ENCODE peak calls at places on chromosome 14, in nine cellular contexts. One of them, this sample, is unnamed.

GRCh38 chr14:101294136-101294535 is 267.2 kb upstream of the DIO3 start:
- DNase-seq in OCI-LY7: no peak
- DNase-seq in stimulated activated naive CD4-positive, alpha-beta T cell: no peak
- DNase-seq in activated CD8-positive, alpha-beta memory T cell treated with anti-CD3 and anti-CD28 coated beads, Interleukin-2, amount 50 U/mL, for 48 hours: no peak
- DNase-seq in dermis microvascular lymphatic vessel endothelial cell: no peak
- DNase-seq in NCI-H748 treated with DMSO at 0.1 percent for 48 hours: no peak
- DNase-seq in activated T-helper 1 cell treated with anti-CD3 and anti-CD28 coated beads, Interleukin-2, amount 50 U/mL, for 16 hours: no peak
- DNase-seq in NCI-H1436: no peak
- DNase-seq in GM20000: no peak
- DNase-seq in this sample: no peak

GRCh38 chr14:41607966-41608663 is 1.4 kb downstream of the LRFN5 start:
- DNase-seq in GM20000: no peak
- DNase-seq in OCI-LY7: no peak
- DNase-seq in NCI-H748 treated with DMSO at 0.1 percent for 48 hours: peak; percentile 54
- DNase-seq in activated T-helper 1 cell treated with anti-CD3 and anti-CD28 coated beads, Interleukin-2, amount 50 U/mL, for 16 hours: no peak
- DNase-seq in dermis microvascular lymphatic vessel endothelial cell: no peak
- DNase-seq in activated CD8-positive, alpha-beta memory T cell treated with anti-CD3 and anti-CD28 coated beads, Interleukin-2, amount 50 U/mL, for 48 hours: peak; percentile 48
- DNase-seq in stimulated activated naive CD4-positive, alpha-beta T cell: no peak
- DNase-seq in NCI-H1436: no peak
- DNase-seq in this sample: no peak

GRCh38 chr14:91996951-91997371 is 42.9 kb downstream of the TRIP11 start:
- DNase-seq in GM20000: peak; percentile 22
- DNase-seq in dermis microvascular lymphatic vessel endothelial cell: peak; percentile 67
- DNase-seq in OCI-LY7: peak; percentile 66
- DNase-seq in NCI-H748 treated with DMSO at 0.1 percent for 48 hours: peak; percentile 32
- DNase-seq in NCI-H1436: peak; percentile 83
- DNase-seq in stimulated activated naive CD4-positive, alpha-beta T cell: peak; percentile 8
- DNase-seq in activated T-helper 1 cell treated with anti-CD3 and anti-CD28 coated beads, Interleukin-2, amount 50 U/mL, for 16 hours: no peak
- DNase-seq in activated CD8-positive, alpha-beta memory T cell treated with anti-CD3 and anti-CD28 coated beads, Interleukin-2, amount 50 U/mL, for 48 hours: no peak
- DNase-seq in this sample: peak; percentile 33

GRCh38 chr14:33589334-33589733 is 361.5 kb downstream of the EGLN3 start:
- DNase-seq in stimulated activated naive CD4-positive, alpha-beta T cell: no peak
- DNase-seq in NCI-H748 treated with DMSO at 0.1 percent for 48 hours: no peak
- DNase-seq in dermis microvascular lymphatic vessel endothelial cell: no peak
- DNase-seq in GM20000: no peak
- DNase-seq in activated T-helper 1 cell treated with anti-CD3 and anti-CD28 coated beads, Interleukin-2, amount 50 U/mL, for 16 hours: no peak
- DNase-seq in OCI-LY7: no peak
- DNase-seq in NCI-H1436: no peak
- DNase-seq in activated CD8-positive, alpha-beta memory T cell treated with anti-CD3 and anti-CD28 coated beads, Interleukin-2, amount 50 U/mL, for 48 hours: no peak
- DNase-seq in this sample: no peak

GRCh38 chr14:90513151-90514014 is 116.6 kb downstream of the CALM1 start:
- DNase-seq in activated T-helper 1 cell treated with anti-CD3 and anti-CD28 coated beads, Interleukin-2, amount 50 U/mL, for 16 hours: no peak
- DNase-seq in NCI-H748 treated with DMSO at 0.1 percent for 48 hours: peak; percentile 96
- DNase-seq in stimulated activated naive CD4-positive, alpha-beta T cell: no peak
- DNase-seq in activated CD8-positive, alpha-beta memory T cell treated with anti-CD3 and anti-CD28 coated beads, Interleukin-2, amount 50 U/mL, for 48 hours: no peak
- DNase-seq in GM20000: no peak
- DNase-seq in OCI-LY7: no peak
- DNase-seq in dermis microvascular lymphatic vessel endothelial cell: no peak
- DNase-seq in NCI-H1436: peak; percentile 93
- DNase-seq in this sample: peak; percentile 56

GRCh38 chr14:55938249-55938791 is 179.9 kb upstream of the PELI2 start:
- DNase-seq in NCI-H1436: no peak
- DNase-seq in dermis microvascular lymphatic vessel endothelial cell: no peak
- DNase-seq in activated T-helper 1 cell treated with anti-CD3 and anti-CD28 coated beads, Interleukin-2, amount 50 U/mL, for 16 hours: no peak
- DNase-seq in NCI-H748 treated with DMSO at 0.1 percent for 48 hours: no peak
- DNase-seq in OCI-LY7: no peak
- DNase-seq in activated CD8-positive, alpha-beta memory T cell treated with anti-CD3 and anti-CD28 coated beads, Interleukin-2, amount 50 U/mL, for 48 hours: no peak
- DNase-seq in stimulated activated naive CD4-positive, alpha-beta T cell: no peak
- DNase-seq in GM20000: no peak
- DNase-seq in this sample: no peak

GRCh38 chr14:51304428-51304827 is 64.4 kb downstream of the TMX1 start:
- DNase-seq in activated T-helper 1 cell treated with anti-CD3 and anti-CD28 coated beads, Interleukin-2, amount 50 U/mL, for 16 hours: no peak
- DNase-seq in dermis microvascular lymphatic vessel endothelial cell: no peak
- DNase-seq in NCI-H748 treated with DMSO at 0.1 percent for 48 hours: no peak
- DNase-seq in OCI-LY7: no peak
- DNase-seq in activated CD8-positive, alpha-beta memory T cell treated with anti-CD3 and anti-CD28 coated beads, Interleukin-2, amount 50 U/mL, for 48 hours: no peak
- DNase-seq in GM20000: no peak
- DNase-seq in NCI-H1436: no peak
- DNase-seq in stimulated activated naive CD4-positive, alpha-beta T cell: no peak
- DNase-seq in this sample: no peak

GRCh38 chr14:59463773-59464650 is 1.2 kb downstream of the GPR135 start:
- DNase-seq in GM20000: peak; percentile 14
- DNase-seq in OCI-LY7: no peak
- DNase-seq in stimulated activated naive CD4-positive, alpha-beta T cell: no peak
- DNase-seq in activated CD8-positive, alpha-beta memory T cell treated with anti-CD3 and anti-CD28 coated beads, Interleukin-2, amount 50 U/mL, for 48 hours: peak; percentile 69
- DNase-seq in activated T-helper 1 cell treated with anti-CD3 and anti-CD28 coated beads, Interleukin-2, amount 50 U/mL, for 16 hours: peak; percentile 13
- DNase-seq in NCI-H1436: no peak
- DNase-seq in dermis microvascular lymphatic vessel endothelial cell: no peak
- DNase-seq in NCI-H748 treated with DMSO at 0.1 percent for 48 hours: peak; percentile 36
- DNase-seq in this sample: no peak

GRCh38 chr14:40909906-40910305 is 696.8 kb upstream of the LRFN5 start:
- DNase-seq in OCI-LY7: no peak
- DNase-seq in activated CD8-positive, alpha-beta memory T cell treated with anti-CD3 and anti-CD28 coated beads, Interleukin-2, amount 50 U/mL, for 48 hours: no peak
- DNase-seq in activated T-helper 1 cell treated with anti-CD3 and anti-CD28 coated beads, Interleukin-2, amount 50 U/mL, for 16 hours: no peak
- DNase-seq in NCI-H748 treated with DMSO at 0.1 percent for 48 hours: no peak
- DNase-seq in stimulated activated naive CD4-positive, alpha-beta T cell: no peak
- DNase-seq in NCI-H1436: no peak
- DNase-seq in GM20000: no peak
- DNase-seq in dermis microvascular lymphatic vessel endothelial cell: no peak
- DNase-seq in this sample: no peak

GRCh38 chr14:44396226-44396625 is 110.9 kb downstream of the FSCB start:
- DNase-seq in dermis microvascular lymphatic vessel endothelial cell: no peak
- DNase-seq in NCI-H1436: no peak
- DNase-seq in NCI-H748 treated with DMSO at 0.1 percent for 48 hours: peak; percentile 65
- DNase-seq in stimulated activated naive CD4-positive, alpha-beta T cell: no peak
- DNase-seq in activated T-helper 1 cell treated with anti-CD3 and anti-CD28 coated beads, Interleukin-2, amount 50 U/mL, for 16 hours: no peak
- DNase-seq in GM20000: no peak
- DNase-seq in activated CD8-positive, alpha-beta memory T cell treated with anti-CD3 and anti-CD28 coated beads, Interleukin-2, amount 50 U/mL, for 48 hours: no peak
- DNase-seq in OCI-LY7: no peak
- DNase-seq in this sample: no peak

GRCh38 chr14:28763914-28764848 is 2.4 kb upstream of the FOXG1 start:
- DNase-seq in NCI-H748 treated with DMSO at 0.1 percent for 48 hours: no peak
- DNase-seq in activated T-helper 1 cell treated with anti-CD3 and anti-CD28 coated beads, Interleukin-2, amount 50 U/mL, for 16 hours: no peak
- DNase-seq in OCI-LY7: no peak
- DNase-seq in GM20000: no peak
- DNase-seq in dermis microvascular lymphatic vessel endothelial cell: no peak
- DNase-seq in NCI-H1436: peak; percentile 36
- DNase-seq in stimulated activated naive CD4-positive, alpha-beta T cell: no peak
- DNase-seq in activated CD8-positive, alpha-beta memory T cell treated with anti-CD3 and anti-CD28 coated beads, Interleukin-2, amount 50 U/mL, for 48 hours: no peak
- DNase-seq in this sample: no peak

GRCh38 chr14:93018401-93018800 is 95.5 kb downstream of the CHGA start:
- DNase-seq in OCI-LY7: no peak
- DNase-seq in stimulated activated naive CD4-positive, alpha-beta T cell: no peak
- DNase-seq in activated T-helper 1 cell treated with anti-CD3 and anti-CD28 coated beads, Interleukin-2, amount 50 U/mL, for 16 hours: no peak
- DNase-seq in activated CD8-positive, alpha-beta memory T cell treated with anti-CD3 and anti-CD28 coated beads, Interleukin-2, amount 50 U/mL, for 48 hours: no peak
- DNase-seq in dermis microvascular lymphatic vessel endothelial cell: no peak
- DNase-seq in GM20000: no peak
- DNase-seq in NCI-H748 treated with DMSO at 0.1 percent for 48 hours: no peak
- DNase-seq in NCI-H1436: no peak
- DNase-seq in this sample: no peak

GRCh38 chr14:84028205-84028604 is 1501.7 kb upstream of the FLRT2 start:
- DNase-seq in GM20000: no peak
- DNase-seq in NCI-H748 treated with DMSO at 0.1 percent for 48 hours: no peak
- DNase-seq in stimulated activated naive CD4-positive, alpha-beta T cell: no peak
- DNase-seq in OCI-LY7: no peak
- DNase-seq in activated CD8-positive, alpha-beta memory T cell treated with anti-CD3 and anti-CD28 coated beads, Interleukin-2, amount 50 U/mL, for 48 hours: no peak
- DNase-seq in NCI-H1436: no peak
- DNase-seq in activated T-helper 1 cell treated with anti-CD3 and anti-CD28 coated beads, Interleukin-2, amount 50 U/mL, for 16 hours: no peak
- DNase-seq in dermis microvascular lymphatic vessel endothelial cell: no peak
- DNase-seq in this sample: no peak

GRCh38 chr14:23950411-23951135 is 3.0 kb upstream of the DHRS4 start:
- DNase-seq in NCI-H1436: no peak
- DNase-seq in activated T-helper 1 cell treated with anti-CD3 and anti-CD28 coated beads, Interleukin-2, amount 50 U/mL, for 16 hours: no peak
- DNase-seq in GM20000: no peak
- DNase-seq in stimulated activated naive CD4-positive, alpha-beta T cell: no peak
- DNase-seq in OCI-LY7: no peak
- DNase-seq in NCI-H748 treated with DMSO at 0.1 percent for 48 hours: no peak
- DNase-seq in activated CD8-positive, alpha-beta memory T cell treated with anti-CD3 and anti-CD28 coated beads, Interleukin-2, amount 50 U/mL, for 48 hours: no peak
- DNase-seq in dermis microvascular lymphatic vessel endothelial cell: no peak
- DNase-seq in this sample: no peak

GRCh38 chr14:93892923-93893549 is 34.1 kb upstream of the FAM181A start:
- DNase-seq in OCI-LY7: peak; percentile 66
- DNase-seq in GM20000: peak; percentile 73
- DNase-seq in activated CD8-positive, alpha-beta memory T cell treated with anti-CD3 and anti-CD28 coated beads, Interleukin-2, amount 50 U/mL, for 48 hours: peak; percentile 96
- DNase-seq in NCI-H1436: peak; percentile 5
- DNase-seq in NCI-H748 treated with DMSO at 0.1 percent for 48 hours: peak; percentile 26
- DNase-seq in dermis microvascular lymphatic vessel endothelial cell: peak; percentile 44
- DNase-seq in stimulated activated naive CD4-positive, alpha-beta T cell: peak; percentile 20
- DNase-seq in activated T-helper 1 cell treated with anti-CD3 and anti-CD28 coated beads, Interleukin-2, amount 50 U/mL, for 16 hours: peak; percentile 44
- DNase-seq in this sample: peak; percentile 52

GRCh38 chr14:74290415-74290814 is 12.3 kb downstream of the ABCD4 start:
- DNase-seq in stimulated activated naive CD4-positive, alpha-beta T cell: no peak
- DNase-seq in dermis microvascular lymphatic vessel endothelial cell: peak; percentile 21
- DNase-seq in activated T-helper 1 cell treated with anti-CD3 and anti-CD28 coated beads, Interleukin-2, amount 50 U/mL, for 16 hours: no peak
- DNase-seq in NCI-H748 treated with DMSO at 0.1 percent for 48 hours: no peak
- DNase-seq in NCI-H1436: no peak
- DNase-seq in activated CD8-positive, alpha-beta memory T cell treated with anti-CD3 and anti-CD28 coated beads, Interleukin-2, amount 50 U/mL, for 48 hours: no peak
- DNase-seq in OCI-LY7: peak; percentile 50
- DNase-seq in GM20000: no peak
- DNase-seq in this sample: no peak

GRCh38 chr14:52701223-52701622 is 5.8 kb upstream of the PSMC6 start:
- DNase-seq in dermis microvascular lymphatic vessel endothelial cell: peak; percentile 34
- DNase-seq in activated CD8-positive, alpha-beta memory T cell treated with anti-CD3 and anti-CD28 coated beads, Interleukin-2, amount 50 U/mL, for 48 hours: no peak
- DNase-seq in NCI-H748 treated with DMSO at 0.1 percent for 48 hours: no peak
- DNase-seq in GM20000: no peak
- DNase-seq in OCI-LY7: no peak
- DNase-seq in activated T-helper 1 cell treated with anti-CD3 and anti-CD28 coated beads, Interleukin-2, amount 50 U/mL, for 16 hours: no peak
- DNase-seq in NCI-H1436: no peak
- DNase-seq in stimulated activated naive CD4-positive, alpha-beta T cell: no peak
- DNase-seq in this sample: no peak

GRCh38 chr14:20790439-20791116 is 9.5 kb downstream of the RNASE6 start:
- DNase-seq in activated CD8-positive, alpha-beta memory T cell treated with anti-CD3 and anti-CD28 coated beads, Interleukin-2, amount 50 U/mL, for 48 hours: no peak
- DNase-seq in dermis microvascular lymphatic vessel endothelial cell: no peak
- DNase-seq in GM20000: no peak
- DNase-seq in NCI-H748 treated with DMSO at 0.1 percent for 48 hours: no peak
- DNase-seq in OCI-LY7: no peak
- DNase-seq in NCI-H1436: no peak
- DNase-seq in activated T-helper 1 cell treated with anti-CD3 and anti-CD28 coated beads, Interleukin-2, amount 50 U/mL, for 16 hours: no peak
- DNase-seq in stimulated activated naive CD4-positive, alpha-beta T cell: no peak
- DNase-seq in this sample: no peak

GRCh38 chr14:54597795-54598443 is 31.0 kb downstream of the SAMD4A start:
- DNase-seq in GM20000: no peak
- DNase-seq in activated CD8-positive, alpha-beta memory T cell treated with anti-CD3 and anti-CD28 coated beads, Interleukin-2, amount 50 U/mL, for 48 hours: no peak
- DNase-seq in NCI-H1436: no peak
- DNase-seq in OCI-LY7: no peak
- DNase-seq in NCI-H748 treated with DMSO at 0.1 percent for 48 hours: no peak
- DNase-seq in stimulated activated naive CD4-positive, alpha-beta T cell: no peak
- DNase-seq in dermis microvascular lymphatic vessel endothelial cell: peak; percentile 34
- DNase-seq in activated T-helper 1 cell treated with anti-CD3 and anti-CD28 coated beads, Interleukin-2, amount 50 U/mL, for 16 hours: no peak
- DNase-seq in this sample: no peak

GRCh38 chr14:89455412-89455811 is 38.4 kb upstream of the FOXN3 start:
- DNase-seq in activated CD8-positive, alpha-beta memory T cell treated with anti-CD3 and anti-CD28 coated beads, Interleukin-2, amount 50 U/mL, for 48 hours: no peak
- DNase-seq in GM20000: no peak
- DNase-seq in NCI-H748 treated with DMSO at 0.1 percent for 48 hours: no peak
- DNase-seq in activated T-helper 1 cell treated with anti-CD3 and anti-CD28 coated beads, Interleukin-2, amount 50 U/mL, for 16 hours: no peak
- DNase-seq in OCI-LY7: no peak
- DNase-seq in dermis microvascular lymphatic vessel endothelial cell: no peak
- DNase-seq in stimulated activated naive CD4-positive, alpha-beta T cell: no peak
- DNase-seq in NCI-H1436: no peak
- DNase-seq in this sample: no peak

GRCh38 chr14:64979336-64980074 is 7.2 kb upstream of the FNTB start:
- DNase-seq in dermis microvascular lymphatic vessel endothelial cell: no peak
- DNase-seq in NCI-H748 treated with DMSO at 0.1 percent for 48 hours: no peak
- DNase-seq in activated CD8-positive, alpha-beta memory T cell treated with anti-CD3 and anti-CD28 coated beads, Interleukin-2, amount 50 U/mL, for 48 hours: no peak
- DNase-seq in OCI-LY7: no peak
- DNase-seq in NCI-H1436: no peak
- DNase-seq in stimulated activated naive CD4-positive, alpha-beta T cell: no peak
- DNase-seq in GM20000: no peak
- DNase-seq in activated T-helper 1 cell treated with anti-CD3 and anti-CD28 coated beads, Interleukin-2, amount 50 U/mL, for 16 hours: no peak
- DNase-seq in this sample: no peak

GRCh38 chr14:95679995-95680735 is 6.1 kb upstream of the TCL1B start:
- DNase-seq in dermis microvascular lymphatic vessel endothelial cell: no peak
- DNase-seq in stimulated activated naive CD4-positive, alpha-beta T cell: no peak
- DNase-seq in OCI-LY7: peak; percentile 58
- DNase-seq in GM20000: peak; percentile 44
- DNase-seq in activated T-helper 1 cell treated with anti-CD3 and anti-CD28 coated beads, Interleukin-2, amount 50 U/mL, for 16 hours: no peak
- DNase-seq in NCI-H748 treated with DMSO at 0.1 percent for 48 hours: no peak
- DNase-seq in activated CD8-positive, alpha-beta memory T cell treated with anti-CD3 and anti-CD28 coated beads, Interleukin-2, amount 50 U/mL, for 48 hours: peak; percentile 6
- DNase-seq in NCI-H1436: no peak
- DNase-seq in this sample: no peak

GRCh38 chr14:36515896-36516718 is 3.9 kb downstream of the NKX2-1 start:
- DNase-seq in OCI-LY7: no peak
- DNase-seq in stimulated activated naive CD4-positive, alpha-beta T cell: no peak
- DNase-seq in activated CD8-positive, alpha-beta memory T cell treated with anti-CD3 and anti-CD28 coated beads, Interleukin-2, amount 50 U/mL, for 48 hours: no peak
- DNase-seq in dermis microvascular lymphatic vessel endothelial cell: no peak
- DNase-seq in NCI-H1436: no peak
- DNase-seq in GM20000: peak; percentile 39
- DNase-seq in activated T-helper 1 cell treated with anti-CD3 and anti-CD28 coated beads, Interleukin-2, amount 50 U/mL, for 16 hours: no peak
- DNase-seq in NCI-H748 treated with DMSO at 0.1 percent for 48 hours: no peak
- DNase-seq in this sample: no peak

GRCh38 chr14:37594238-37594915 is 672 bp downstream of the FOXA1 start:
- DNase-seq in stimulated activated naive CD4-positive, alpha-beta T cell: no peak
- DNase-seq in GM20000: no peak
- DNase-seq in dermis microvascular lymphatic vessel endothelial cell: peak; percentile 75
- DNase-seq in OCI-LY7: peak; percentile 1
- DNase-seq in activated T-helper 1 cell treated with anti-CD3 and anti-CD28 coated beads, Interleukin-2, amount 50 U/mL, for 16 hours: no peak
- DNase-seq in activated CD8-positive, alpha-beta memory T cell treated with anti-CD3 and anti-CD28 coated beads, Interleukin-2, amount 50 U/mL, for 48 hours: peak; percentile 68
- DNase-seq in NCI-H748 treated with DMSO at 0.1 percent for 48 hours: peak; percentile 94
- DNase-seq in NCI-H1436: peak; percentile 79
- DNase-seq in this sample: peak; percentile 95

GRCh38 chr14:54447231-54447692 is 6.1 kb upstream of the CNIH1 start:
- DNase-seq in NCI-H748 treated with DMSO at 0.1 percent for 48 hours: no peak
- DNase-seq in NCI-H1436: no peak
- DNase-seq in activated T-helper 1 cell treated with anti-CD3 and anti-CD28 coated beads, Interleukin-2, amount 50 U/mL, for 16 hours: no peak
- DNase-seq in GM20000: no peak
- DNase-seq in OCI-LY7: no peak
- DNase-seq in stimulated activated naive CD4-positive, alpha-beta T cell: no peak
- DNase-seq in activated CD8-positive, alpha-beta memory T cell treated with anti-CD3 and anti-CD28 coated beads, Interleukin-2, amount 50 U/mL, for 48 hours: no peak
- DNase-seq in dermis microvascular lymphatic vessel endothelial cell: no peak
- DNase-seq in this sample: peak; percentile 38

GRCh38 chr14:35821546-35822411 is 4.4 kb upstream of the BRMS1L start:
- DNase-seq in NCI-H748 treated with DMSO at 0.1 percent for 48 hours: peak; percentile 33
- DNase-seq in NCI-H1436: peak; percentile 12
- DNase-seq in dermis microvascular lymphatic vessel endothelial cell: peak; percentile 51
- DNase-seq in activated CD8-positive, alpha-beta memory T cell treated with anti-CD3 and anti-CD28 coated beads, Interleukin-2, amount 50 U/mL, for 48 hours: no peak
- DNase-seq in stimulated activated naive CD4-positive, alpha-beta T cell: no peak
- DNase-seq in GM20000: peak; percentile 33
- DNase-seq in activated T-helper 1 cell treated with anti-CD3 and anti-CD28 coated beads, Interleukin-2, amount 50 U/mL, for 16 hours: no peak
- DNase-seq in OCI-LY7: peak; percentile 47
- DNase-seq in this sample: peak; percentile 28

GRCh38 chr14:86938356-86938755 is 1054.6 kb downstream of the GALC start:
- DNase-seq in NCI-H1436: no peak
- DNase-seq in GM20000: no peak
- DNase-seq in dermis microvascular lymphatic vessel endothelial cell: no peak
- DNase-seq in stimulated activated naive CD4-positive, alpha-beta T cell: no peak
- DNase-seq in activated CD8-positive, alpha-beta memory T cell treated with anti-CD3 and anti-CD28 coated beads, Interleukin-2, amount 50 U/mL, for 48 hours: no peak
- DNase-seq in NCI-H748 treated with DMSO at 0.1 percent for 48 hours: no peak
- DNase-seq in OCI-LY7: no peak
- DNase-seq in activated T-helper 1 cell treated with anti-CD3 and anti-CD28 coated beads, Interleukin-2, amount 50 U/mL, for 16 hours: no peak
- DNase-seq in this sample: no peak

GRCh38 chr14:76958975-76959710 is 69.4 kb downstream of the IRF2BPL start:
- DNase-seq in dermis microvascular lymphatic vessel endothelial cell: peak; percentile 82
- DNase-seq in NCI-H748 treated with DMSO at 0.1 percent for 48 hours: no peak
- DNase-seq in activated CD8-positive, alpha-beta memory T cell treated with anti-CD3 and anti-CD28 coated beads, Interleukin-2, amount 50 U/mL, for 48 hours: peak; percentile 72
- DNase-seq in activated T-helper 1 cell treated with anti-CD3 and anti-CD28 coated beads, Interleukin-2, amount 50 U/mL, for 16 hours: no peak
- DNase-seq in NCI-H1436: no peak
- DNase-seq in GM20000: peak; percentile 58
- DNase-seq in OCI-LY7: no peak
- DNase-seq in stimulated activated naive CD4-positive, alpha-beta T cell: no peak
- DNase-seq in this sample: no peak

GRCh38 chr14:80538633-80539375 is 327.5 kb upstream of the DIO2 start:
- DNase-seq in stimulated activated naive CD4-positive, alpha-beta T cell: no peak
- DNase-seq in dermis microvascular lymphatic vessel endothelial cell: no peak
- DNase-seq in activated T-helper 1 cell treated with anti-CD3 and anti-CD28 coated beads, Interleukin-2, amount 50 U/mL, for 16 hours: no peak
- DNase-seq in GM20000: no peak
- DNase-seq in OCI-LY7: no peak
- DNase-seq in activated CD8-positive, alpha-beta memory T cell treated with anti-CD3 and anti-CD28 coated beads, Interleukin-2, amount 50 U/mL, for 48 hours: no peak
- DNase-seq in NCI-H748 treated with DMSO at 0.1 percent for 48 hours: no peak
- DNase-seq in NCI-H1436: no peak
- DNase-seq in this sample: no peak

GRCh38 chr14:26905219-26905618 is 307.4 kb upstream of the NOVA1 start:
- DNase-seq in stimulated activated naive CD4-positive, alpha-beta T cell: no peak
- DNase-seq in GM20000: no peak
- DNase-seq in activated T-helper 1 cell treated with anti-CD3 and anti-CD28 coated beads, Interleukin-2, amount 50 U/mL, for 16 hours: no peak
- DNase-seq in activated CD8-positive, alpha-beta memory T cell treated with anti-CD3 and anti-CD28 coated beads, Interleukin-2, amount 50 U/mL, for 48 hours: no peak
- DNase-seq in NCI-H748 treated with DMSO at 0.1 percent for 48 hours: peak; percentile 3
- DNase-seq in OCI-LY7: no peak
- DNase-seq in NCI-H1436: peak; percentile 1
- DNase-seq in dermis microvascular lymphatic vessel endothelial cell: no peak
- DNase-seq in this sample: no peak

GRCh38 chr14:65321370-65321875 is 91.1 kb upstream of the FUT8 start:
- DNase-seq in NCI-H1436: no peak
- DNase-seq in activated CD8-positive, alpha-beta memory T cell treated with anti-CD3 and anti-CD28 coated beads, Interleukin-2, amount 50 U/mL, for 48 hours: no peak
- DNase-seq in OCI-LY7: peak; percentile 38
- DNase-seq in activated T-helper 1 cell treated with anti-CD3 and anti-CD28 coated beads, Interleukin-2, amount 50 U/mL, for 16 hours: no peak
- DNase-seq in GM20000: no peak
- DNase-seq in dermis microvascular lymphatic vessel endothelial cell: no peak
- DNase-seq in NCI-H748 treated with DMSO at 0.1 percent for 48 hours: no peak
- DNase-seq in stimulated activated naive CD4-positive, alpha-beta T cell: no peak
- DNase-seq in this sample: no peak

This sample was measured in NCI-H460.